ENCODE peak calls at places on chromosome 13, in six cellular contexts. One of them, this sample, is unnamed.

GRCh38 chr13:67878376-67878775 is 648.2 kb upstream of the PCDH9 start:
- DNase-seq in neural crest cell: no peak
- DNase-seq in cardiac fibroblast: no peak
- DNase-seq in suprapubic skin: no peak
- DNase-seq in testis: no peak
- DNase-seq in neural progenitor cell: no peak
- DNase-seq in this sample: no peak

GRCh38 chr13:113877149-113877990 is 13.5 kb upstream of the GAS6 start:
- DNase-seq in neural crest cell: no peak
- DNase-seq in cardiac fibroblast: no peak
- DNase-seq in suprapubic skin: no peak
- DNase-seq in testis: no peak
- DNase-seq in neural progenitor cell: no peak
- DNase-seq in this sample: no peak

GRCh38 chr13:90500569-90500968 is 846.9 kb upstream of the MIR17HG start:
- DNase-seq in neural crest cell: no peak
- DNase-seq in cardiac fibroblast: no peak
- DNase-seq in suprapubic skin: no peak
- DNase-seq in testis: no peak
- DNase-seq in neural progenitor cell: no peak
- DNase-seq in this sample: no peak

GRCh38 chr13:113669231-113669870 is 2.3 kb downstream of the GRK1 start:
- DNase-seq in neural crest cell: no peak
- DNase-seq in cardiac fibroblast: no peak
- DNase-seq in suprapubic skin: peak; percentile 65
- DNase-seq in testis: no peak
- DNase-seq in neural progenitor cell: no peak
- DNase-seq in this sample: no peak

GRCh38 chr13:95201814-95202521 is 99.3 kb downstream of the ABCC4 start:
- DNase-seq in neural crest cell: no peak
- DNase-seq in cardiac fibroblast: peak; percentile 52
- DNase-seq in suprapubic skin: no peak
- DNase-seq in testis: no peak
- DNase-seq in neural progenitor cell: no peak
- DNase-seq in this sample: no peak

GRCh38 chr13:48630791-48631190 is 22.9 kb upstream of the CYSLTR2 start:
- DNase-seq in neural crest cell: no peak
- DNase-seq in cardiac fibroblast: no peak
- DNase-seq in suprapubic skin: no peak
- DNase-seq in testis: no peak
- DNase-seq in neural progenitor cell: no peak
- DNase-seq in this sample: no peak

GRCh38 chr13:95509521-95510315 is 42.8 kb upstream of the CLDN10 start:
- DNase-seq in neural crest cell: no peak
- DNase-seq in cardiac fibroblast: peak; percentile 72
- DNase-seq in suprapubic skin: no peak
- DNase-seq in testis: no peak
- DNase-seq in neural progenitor cell: no peak
- DNase-seq in this sample: no peak

GRCh38 chr13:48448963-48449614 is 36.2 kb upstream of the LPAR6 start:
- DNase-seq in neural crest cell: no peak
- DNase-seq in cardiac fibroblast: peak; percentile 89
- DNase-seq in suprapubic skin: no peak
- DNase-seq in testis: no peak
- DNase-seq in neural progenitor cell: no peak
- DNase-seq in this sample: no peak

GRCh38 chr13:65929436-65929835 is 1300.7 kb downstream of the PCDH9 start:
- DNase-seq in neural crest cell: no peak
- DNase-seq in cardiac fibroblast: peak; percentile 23
- DNase-seq in suprapubic skin: no peak
- DNase-seq in testis: no peak
- DNase-seq in neural progenitor cell: no peak
- DNase-seq in this sample: no peak

GRCh38 chr13:21879263-21879914 is 208.5 kb downstream of the FGF9 start:
- DNase-seq in neural crest cell: no peak
- DNase-seq in cardiac fibroblast: no peak
- DNase-seq in suprapubic skin: no peak
- DNase-seq in testis: no peak
- DNase-seq in neural progenitor cell: no peak
- DNase-seq in this sample: no peak

GRCh38 chr13:53100394-53101063 is 71.9 kb downstream of the OLFM4 start:
- DNase-seq in neural crest cell: no peak
- DNase-seq in cardiac fibroblast: no peak
- DNase-seq in suprapubic skin: no peak
- DNase-seq in testis: no peak
- DNase-seq in neural progenitor cell: no peak
- DNase-seq in this sample: no peak

GRCh38 chr13:79749985-79750551 is 269.1 kb downstream of the NDFIP2 start:
- DNase-seq in neural crest cell: no peak
- DNase-seq in cardiac fibroblast: peak; percentile 94
- DNase-seq in suprapubic skin: no peak
- DNase-seq in testis: peak; percentile 86
- DNase-seq in neural progenitor cell: peak; percentile 54
- DNase-seq in this sample: peak; percentile 27

GRCh38 chr13:36072536-36072935 is 58.6 kb downstream of the DCLK1 start:
- DNase-seq in neural crest cell: no peak
- DNase-seq in cardiac fibroblast: no peak
- DNase-seq in suprapubic skin: no peak
- DNase-seq in testis: no peak
- DNase-seq in neural progenitor cell: no peak
- DNase-seq in this sample: no peak

GRCh38 chr13:95677564-95678386 is 836 bp downstream of the DNAJC3 start:
- DNase-seq in neural crest cell: no peak
- DNase-seq in cardiac fibroblast: peak; percentile 34
- DNase-seq in suprapubic skin: peak; percentile 90
- DNase-seq in testis: no peak
- DNase-seq in neural progenitor cell: peak; percentile 57
- DNase-seq in this sample: no peak

GRCh38 chr13:44848956-44849748 is 140.1 kb downstream of the NUFIP1 start:
- DNase-seq in neural crest cell: no peak
- DNase-seq in cardiac fibroblast: no peak
- DNase-seq in suprapubic skin: no peak
- DNase-seq in testis: peak; percentile 80
- DNase-seq in neural progenitor cell: no peak
- DNase-seq in this sample: no peak

GRCh38 chr13:108950333-108951010 is 321.1 kb downstream of the MYO16 start:
- DNase-seq in neural crest cell: no peak
- DNase-seq in cardiac fibroblast: no peak
- DNase-seq in suprapubic skin: no peak
- DNase-seq in testis: no peak
- DNase-seq in neural progenitor cell: no peak
- DNase-seq in this sample: no peak

DNA sequence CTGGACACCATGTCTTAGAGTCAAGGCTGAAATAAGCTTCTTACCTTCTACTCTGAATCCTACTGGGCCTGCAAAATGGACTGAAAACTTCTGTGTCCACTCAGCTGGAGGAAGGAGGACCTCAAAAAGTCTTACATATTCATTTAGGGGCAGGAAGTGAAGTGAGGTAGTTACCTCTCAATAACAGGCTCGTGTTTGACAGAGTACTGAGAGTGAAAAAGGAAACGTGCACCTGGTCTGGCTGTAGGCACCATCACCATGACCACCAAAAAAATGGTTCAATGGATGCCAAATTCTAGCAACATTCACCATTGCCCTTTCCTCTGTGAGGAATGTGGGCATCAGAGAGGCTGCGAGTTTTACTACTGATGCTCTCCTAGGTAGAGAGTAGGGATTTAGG is 176.2 kb downstream of the RFC3 start:
- DNase-seq in neural crest cell: no peak
- DNase-seq in cardiac fibroblast: no peak
- DNase-seq in suprapubic skin: no peak
- DNase-seq in testis: no peak
- DNase-seq in neural progenitor cell: no peak
- DNase-seq in this sample: no peak
- TF ChIP-seq CTCF in neural crest cell: no peak
- TF ChIP-seq CTCF in cardiac fibroblast: no peak
- TF ChIP-seq CTCF in suprapubic skin: no peak
- TF ChIP-seq CTCF in testis: no peak
- TF ChIP-seq CTCF in neural progenitor cell: no peak
- TF ChIP-seq CTCF in this sample: no peak

DNA sequence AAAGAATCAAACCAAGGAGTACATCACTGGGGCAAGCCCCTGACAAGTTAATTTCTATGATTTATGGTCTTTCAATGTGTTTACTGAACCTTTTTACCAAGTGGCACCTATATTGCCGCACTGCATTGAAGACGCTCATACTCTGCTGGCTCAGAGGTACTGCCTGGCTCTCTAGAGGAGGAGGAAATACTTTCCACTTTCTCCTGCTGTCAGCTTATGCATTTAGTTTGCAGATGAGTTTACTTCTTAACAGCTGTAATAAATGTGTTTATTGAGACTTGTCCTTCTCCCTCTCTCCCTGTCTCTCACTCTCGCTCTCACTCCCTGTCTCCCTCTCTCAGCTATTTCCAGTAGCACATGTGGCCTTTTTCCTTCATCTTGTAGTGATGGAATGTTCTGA is 60.4 kb upstream of the SPATA13 start:
- DNase-seq in neural crest cell: no peak
- DNase-seq in cardiac fibroblast: no peak
- DNase-seq in suprapubic skin: no peak
- DNase-seq in testis: no peak
- DNase-seq in neural progenitor cell: no peak
- DNase-seq in this sample: no peak
- TF ChIP-seq CTCF in neural crest cell: no peak
- TF ChIP-seq CTCF in cardiac fibroblast: no peak
- TF ChIP-seq CTCF in suprapubic skin: no peak
- TF ChIP-seq CTCF in testis: no peak
- TF ChIP-seq CTCF in neural progenitor cell: no peak
- TF ChIP-seq CTCF in this sample: no peak

DNA sequence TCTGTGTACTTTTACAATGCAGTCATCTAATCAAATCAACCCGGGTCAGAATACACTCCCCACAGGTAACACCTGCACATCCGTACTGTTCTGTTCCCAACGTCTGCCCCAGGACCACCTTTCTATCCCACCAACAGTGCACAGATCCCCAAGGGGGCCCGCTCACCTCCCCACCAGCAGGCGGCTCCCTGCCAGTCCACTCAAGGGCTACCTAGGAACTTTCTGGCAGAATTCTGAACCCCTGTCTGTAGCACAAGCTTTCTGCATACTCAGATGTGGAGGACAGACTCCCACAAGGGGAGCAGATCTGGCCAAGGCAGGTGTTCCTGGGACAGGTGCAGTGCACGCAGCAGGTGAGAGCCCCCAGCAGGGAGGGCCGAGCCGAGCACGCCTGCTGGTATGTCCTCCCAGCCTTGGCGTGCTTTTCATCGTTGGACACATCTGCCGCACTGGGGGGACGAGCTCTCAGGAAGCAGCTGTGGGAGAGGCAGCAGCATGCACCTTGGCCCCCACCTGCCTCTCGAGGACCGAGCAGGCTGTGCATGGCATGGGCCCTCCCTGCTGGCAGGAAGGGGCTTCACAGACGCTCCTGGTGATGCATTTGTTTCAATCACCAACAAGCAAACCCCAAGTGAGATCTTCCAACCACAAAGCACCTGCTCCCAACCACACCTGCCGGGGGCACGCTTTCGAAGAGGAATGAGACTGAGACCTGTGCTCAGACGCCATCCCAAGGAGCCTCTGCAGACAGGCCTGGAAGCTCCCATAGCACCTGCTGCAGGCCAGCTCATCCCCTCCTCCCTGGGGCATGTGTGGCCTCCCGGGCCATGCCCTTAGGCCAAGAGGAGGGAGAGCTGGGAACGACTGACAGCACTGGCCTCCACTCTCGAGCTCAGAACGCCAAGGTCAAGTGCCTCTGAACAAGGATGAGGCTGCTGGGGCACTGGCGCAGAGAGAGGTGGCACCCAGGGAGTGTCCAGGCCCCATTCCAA is 35.9 kb downstream of the RAB20 start:
- DNase-seq in neural crest cell: no peak
- DNase-seq in cardiac fibroblast: no peak
- DNase-seq in suprapubic skin: no peak
- DNase-seq in testis: peak; percentile 87
- DNase-seq in neural progenitor cell: no peak
- DNase-seq in this sample: no peak
- TF ChIP-seq CTCF in neural crest cell: no peak
- TF ChIP-seq CTCF in cardiac fibroblast: no peak
- TF ChIP-seq CTCF in suprapubic skin: no peak
- TF ChIP-seq CTCF in testis: no peak
- TF ChIP-seq CTCF in neural progenitor cell: no peak
- TF ChIP-seq CTCF in this sample: no peak

GRCh38 chr13:30567072-30567471 is 50.6 kb upstream of the USPL1 start:
- DNase-seq in neural crest cell: no peak
- DNase-seq in cardiac fibroblast: no peak
- DNase-seq in suprapubic skin: no peak
- DNase-seq in testis: no peak
- DNase-seq in neural progenitor cell: no peak
- DNase-seq in this sample: no peak

GRCh38 chr13:30577381-30577780 is 40.3 kb upstream of the USPL1 start:
- DNase-seq in neural crest cell: no peak
- DNase-seq in cardiac fibroblast: peak; percentile 93
- DNase-seq in suprapubic skin: no peak
- DNase-seq in testis: no peak
- DNase-seq in neural progenitor cell: no peak
- DNase-seq in this sample: no peak

GRCh38 chr13:30576528-30576927 is 41.2 kb upstream of the USPL1 start:
- DNase-seq in neural crest cell: no peak
- DNase-seq in cardiac fibroblast: peak; percentile 46
- DNase-seq in suprapubic skin: no peak
- DNase-seq in testis: no peak
- DNase-seq in neural progenitor cell: no peak
- DNase-seq in this sample: no peak

GRCh38 chr13:30569901-30570576 is 47.7 kb upstream of the USPL1 start:
- DNase-seq in neural crest cell: no peak
- DNase-seq in cardiac fibroblast: peak; percentile 96
- DNase-seq in suprapubic skin: no peak
- DNase-seq in testis: peak; percentile 51
- DNase-seq in neural progenitor cell: no peak
- DNase-seq in this sample: no peak

DNA sequence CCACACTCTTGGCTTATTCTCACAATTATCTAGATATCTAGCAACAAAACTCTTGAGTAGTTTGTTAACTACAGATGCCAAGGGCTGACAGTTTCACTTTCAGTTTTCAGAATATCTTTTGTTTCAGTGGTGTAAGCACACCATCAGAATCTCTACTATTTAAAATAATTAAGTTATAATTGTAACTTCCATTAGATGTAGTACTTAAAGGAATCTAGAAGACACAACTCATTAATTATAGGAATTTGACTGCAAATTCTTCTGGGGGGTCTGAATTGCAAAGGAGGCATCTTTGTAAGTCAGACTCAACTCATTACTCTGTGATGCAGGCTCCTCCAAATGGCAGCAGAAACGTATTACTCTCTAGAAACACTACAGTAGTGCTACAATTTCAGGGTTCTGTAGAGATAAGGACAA is 44.9 kb upstream of the USPL1 start:
- DNase-seq in neural crest cell: no peak
- DNase-seq in cardiac fibroblast: peak; percentile 72
- DNase-seq in suprapubic skin: no peak
- DNase-seq in testis: no peak
- DNase-seq in neural progenitor cell: no peak
- DNase-seq in this sample: no peak
- TF ChIP-seq CTCF in neural crest cell: no peak
- TF ChIP-seq CTCF in cardiac fibroblast: peak; percentile 22
- TF ChIP-seq CTCF in suprapubic skin: no peak
- TF ChIP-seq CTCF in testis: no peak
- TF ChIP-seq CTCF in neural progenitor cell: no peak
- TF ChIP-seq CTCF in this sample: no peak

This sample was measured in endothelial cell.